ENCODE peak calls at places on chromosomes 6 and 20, in seven cellular contexts. T is endothelial cell; G is central memory CD8-positive, alpha-beta T cell; U is GM19239; V is A549; Q is NCI-H1417 treated with DMSO at 0.1 percent for 48 hours; Y is stimulated activated CD8-positive, alpha-beta memory T cell treated with anti-CD3 and anti-CD28 coated beads, Interleukin-2, amount 100 ng/mL, for 1 hour. F is an unnamed sample.

GRCh38 chr6:13979284-13980171 is 54.8 kb downstream of the RNF182 start:
- DNase-seq in T (no peak), U (no peak), V (no peak), Y (no peak), Q (no peak), G (no peak), F (no peak)

GRCh38 chr6:108446629-108447150 is 114.0 kb upstream of the FOXO3 start:
- DNase-seq in V (no peak), U (no peak), Q (no peak), Y (no peak), G (no peak), T (no peak), F (no peak)

GRCh38 chr6:111276335-111276734 is 189.0 kb downstream of the SLC16A10 start:
- DNase-seq in U (no peak), G (no peak), Q (no peak), Y (no peak), V (no peak), T (no peak), F (no peak)

GRCh38 chr6:157800420-157801237 is 22.4 kb upstream of the SNX9 start:
- DNase-seq in T (no peak), Y (no peak), G (no peak), Q (no peak), U (no peak), V (no peak), F (peak; percentile 31)

GRCh38 chr6:157110620-157111019 is 212.7 kb downstream of the TMEM242 start:
- DNase-seq in Q (no peak), G (no peak), T (no peak), Y (no peak), U (no peak), V (peak; percentile 1), F (no peak)

GRCh38 chr20:34736106-34736505 is 32.0 kb downstream of the TP53INP2 start:
- DNase-seq in V (no peak), Q (no peak), T (no peak), G (no peak), Y (no peak), U (no peak), F (no peak)

GRCh38 chr6:40727272-40727671 is 140.1 kb upstream of the LRFN2 start:
- DNase-seq in V (no peak), Q (no peak), G (no peak), Y (no peak), U (no peak), T (no peak), F (no peak)

GRCh38 chr6:52549428-52549827 is 27.4 kb downstream of the TRAM2 start:
- DNase-seq in Y (no peak), G (no peak), V (no peak), U (no peak), Q (no peak), T (no peak), F (no peak)

GRCh38 chr20:63124092-63124781 is 91.7 kb downstream of the YTHDF1 start:
- DNase-seq in Q (no peak), Y (no peak), G (no peak), V (no peak), T (no peak), U (no peak), F (no peak)

GRCh38 chr6:159929819-159930218 is 39.0 kb downstream of the MAS1 start:
- DNase-seq in V (no peak), U (no peak), G (peak; percentile 69), Y (no peak), Q (no peak), T (no peak), F (peak; percentile 51)

GRCh38 chr6:156513504-156513903 is 263.7 kb upstream of the ARID1B start:
- DNase-seq in Q (no peak), G (no peak), V (no peak), T (no peak), U (no peak), Y (no peak), F (no peak)

GRCh38 chr20:16462711-16463110 is 110.5 kb downstream of the KIF16B start:
- DNase-seq in U (no peak), T (no peak), Q (no peak), V (no peak), Y (no peak), G (no peak), F (no peak)

GRCh38 chr6:111975501-111975900 is 78.4 kb upstream of the CCN6 start:
- DNase-seq in V (no peak), Y (no peak), T (no peak), Q (no peak), G (no peak), U (no peak), F (no peak)

GRCh38 chr20:24964518-24964838 is 15.4 kb downstream of the CST7 start:
- DNase-seq in Y (no peak), Q (no peak), V (no peak), U (no peak), T (no peak), G (no peak), F (peak; percentile 12)

GRCh38 chr6:69719602-69720193 is 77.1 kb downstream of the LMBRD1 start:
- DNase-seq in U (no peak), Q (no peak), T (no peak), V (peak; percentile 19), Y (no peak), G (no peak), F (no peak)

GRCh38 chr6:143677577-143677890 is 231 bp upstream of the PHACTR2 start:
- DNase-seq in Y (no peak), Q (no peak), T (no peak), V (no peak), G (no peak), U (no peak), F (no peak)

GRCh38 chr20:59785118-59785959 is 148.1 kb downstream of the SYCP2 start:
- DNase-seq in Q (no peak), Y (no peak), G (no peak), V (no peak), T (no peak), U (no peak), F (peak; percentile 8)

GRCh38 chr20:17542481-17542880 is 11.3 kb upstream of the BFSP1 start:
- DNase-seq in G (no peak), Y (no peak), Q (no peak), V (no peak), T (no peak), U (no peak), F (no peak)

GRCh38 chr20:39800548-39800947 is 838.4 kb downstream of the DHX35 start:
- DNase-seq in Y (no peak), Q (no peak), T (no peak), V (peak; percentile 26), G (no peak), U (peak; percentile 17), F (no peak)

GRCh38 chr20:44544178-44544719 is 22.4 kb upstream of the SERINC3 start:
- DNase-seq in U (no peak), V (no peak), Q (no peak), T (no peak), Y (no peak), G (no peak), F (no peak)

F was measured in stimulated activated CD4-positive, alpha-beta T cell treated with anti-CD3 and anti-CD28 coated beads, Interleukin-2, amount 100 ng/mL, for 24 hours.